ENCODE peak calls at places on chromosomes 2 and 18, in four cellular contexts. L is adrenal gland, A is heart left ventricle, P is IMR-90. N is an unnamed sample.

GRCh38 chr2:237685408-237685807 is 58.0 kb downstream of the LRRFIP1 start:
- DNase-seq in L (no peak), A (no peak), P (no peak), N (no peak)

GRCh38 chr2:198390670-198391069 is 586.3 kb downstream of the PLCL1 start:
- DNase-seq in L (no peak), A (no peak), P (no peak), N (no peak)

GRCh38 chr2:95275601-95276243 is 1.5 kb downstream of the PROM2 start:
- DNase-seq in L (no peak), A (no peak), P (no peak), N (no peak)

GRCh38 chr18:25099838-25100393 is 252.1 kb downstream of the ZNF521 start:
- DNase-seq in L (no peak), A (no peak), P (peak; percentile 40), N (peak; percentile 29)

GRCh38 chr2:16175247-16175825 is 235.0 kb downstream of the MYCN start:
- DNase-seq in L (no peak), A (no peak), P (no peak), N (no peak)

GRCh38 chr2:169073972-169074751 is 4.8 kb downstream of the DHRS9 start:
- DNase-seq in L (no peak), A (no peak), P (no peak), N (no peak)

GRCh38 chr18:13558790-13559189 is 167.6 kb downstream of the FAM210A start:
- DNase-seq in L (no peak), A (no peak), P (no peak), N (no peak)

GRCh38 chr2:181656450-181657261 is at the start of gene CERKL:
- DNase-seq in L (peak; percentile 16), A (no peak), P (peak; percentile 2), N (peak; percentile 40)

GRCh38 chr2:60353406-60353800 is 200.1 kb downstream of the BCL11A start:
- DNase-seq in L (no peak), A (no peak), P (no peak), N (no peak)

GRCh38 chr2:60351321-60351720 is 202.1 kb downstream of the BCL11A start:
- DNase-seq in L (no peak), A (no peak), P (no peak), N (no peak)

GRCh38 chr2:60353863-60354262 is 199.6 kb downstream of the BCL11A start:
- DNase-seq in L (no peak), A (no peak), P (no peak), N (no peak)

GRCh38 chr2:60351802-60352201 is 201.7 kb downstream of the BCL11A start:
- DNase-seq in L (no peak), A (no peak), P (no peak), N (no peak)

DNA sequence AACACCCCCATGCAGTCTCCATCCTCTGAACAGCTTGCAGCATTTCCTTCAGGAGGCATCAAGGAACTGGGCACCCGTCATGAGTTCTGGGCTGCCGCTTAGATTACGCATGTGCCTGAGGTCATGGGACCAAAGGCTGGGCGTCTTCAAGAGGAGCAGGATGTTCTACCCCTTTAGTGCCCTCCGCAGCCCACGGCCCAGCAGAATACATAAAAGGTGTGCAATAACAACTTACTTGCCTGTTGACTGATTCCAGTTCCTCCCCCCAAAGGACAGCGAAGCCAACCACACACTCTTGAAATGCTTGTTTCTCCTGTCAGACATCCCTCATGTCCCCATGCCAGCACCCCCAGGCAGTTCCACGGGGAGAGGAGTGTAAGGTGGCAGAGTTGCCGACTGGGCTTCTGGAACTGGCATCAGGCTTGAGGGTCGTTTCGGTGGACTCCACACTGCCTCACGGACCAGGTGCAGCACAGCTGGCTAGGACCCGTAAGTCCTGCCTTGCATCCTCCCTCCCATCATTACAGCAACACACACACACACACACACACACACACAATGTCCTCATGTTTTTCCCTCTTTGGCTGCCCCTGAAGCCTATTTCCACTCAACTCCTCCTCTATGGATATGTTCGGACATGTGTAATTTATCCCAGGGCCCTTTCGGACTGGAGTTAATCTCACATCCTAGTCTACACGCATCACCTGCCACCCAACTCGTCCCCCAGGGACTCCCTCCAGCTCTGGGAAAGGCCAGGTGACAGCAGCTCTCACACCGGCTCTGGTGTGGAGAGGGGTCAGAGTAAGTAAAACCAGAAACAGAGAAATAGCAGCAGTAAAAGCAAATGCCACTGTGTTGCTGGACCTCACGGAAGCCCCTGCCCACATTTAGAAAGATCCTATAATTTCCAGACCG is 200.7 kb downstream of the BCL11A start:
- DNase-seq in L (no peak), A (no peak), P (no peak), N (no peak)
- TF ChIP-seq POLR2A in L (no peak), A (no peak), P (no peak), N (no peak)

GRCh38 chr2:120252207-120253020 is at the start of gene RALB:
- DNase-seq in L (peak; percentile 100), A (peak; percentile 100), P (peak; percentile 97), N (peak; percentile 98)
- TF ChIP-seq POLR2A in L (peak; percentile 39), A (no peak), P (peak; percentile 54), N (peak; percentile 79)

GRCh38 chr2:207115715-207116364 is 49.9 kb downstream of the KLF7 start:
- DNase-seq in L (no peak), A (no peak), P (peak; percentile 63), N (no peak)
- TF ChIP-seq POLR2A in L (no peak), A (no peak), P (no peak), N (no peak)

DNA sequence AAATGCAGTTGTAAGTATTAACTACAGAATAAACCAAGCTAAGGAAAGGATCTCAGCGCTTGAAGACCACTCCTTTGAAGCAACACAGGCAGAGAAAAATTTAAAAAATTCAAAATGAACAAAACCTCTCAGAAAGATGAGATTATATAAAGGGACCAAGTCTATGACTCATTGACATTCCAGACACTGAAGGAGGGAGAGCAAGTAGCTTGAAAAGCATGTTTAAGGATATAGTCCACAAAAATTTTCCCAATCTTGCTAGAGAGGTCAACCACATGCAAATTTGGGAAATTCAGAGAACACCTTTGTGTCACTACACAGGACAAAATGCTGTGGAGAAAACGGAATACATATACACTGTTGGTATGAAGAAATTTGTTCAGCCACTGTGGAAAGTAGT is 112.6 kb upstream of the MC4R start:
- DNase-seq in L (no peak), A (no peak), P (peak; percentile 3), N (no peak)
- TF ChIP-seq POLR2A in L (no peak), A (no peak), P (no peak), N (no peak)

GRCh38 chr2:217959723-217960122 is 43.1 kb downstream of the TNS1 start:
- DNase-seq in L (no peak), A (peak; percentile 64), P (peak; percentile 31), N (no peak)
- TF ChIP-seq POLR2A in L (no peak), A (no peak), P (no peak), N (no peak)

GRCh38 chr2:42809131-42809875 is 16.9 kb upstream of the HAAO start:
- DNase-seq in L (peak; percentile 53), A (no peak), P (no peak), N (no peak)
- TF ChIP-seq POLR2A in L (no peak), A (no peak), P (no peak), N (no peak)

GRCh38 chr2:10307561-10308156 is 5.0 kb downstream of the HPCAL1 start:
- DNase-seq in L (no peak), A (no peak), P (no peak), N (no peak)
- TF ChIP-seq POLR2A in L (no peak), A (no peak), P (no peak), N (no peak)

DNA sequence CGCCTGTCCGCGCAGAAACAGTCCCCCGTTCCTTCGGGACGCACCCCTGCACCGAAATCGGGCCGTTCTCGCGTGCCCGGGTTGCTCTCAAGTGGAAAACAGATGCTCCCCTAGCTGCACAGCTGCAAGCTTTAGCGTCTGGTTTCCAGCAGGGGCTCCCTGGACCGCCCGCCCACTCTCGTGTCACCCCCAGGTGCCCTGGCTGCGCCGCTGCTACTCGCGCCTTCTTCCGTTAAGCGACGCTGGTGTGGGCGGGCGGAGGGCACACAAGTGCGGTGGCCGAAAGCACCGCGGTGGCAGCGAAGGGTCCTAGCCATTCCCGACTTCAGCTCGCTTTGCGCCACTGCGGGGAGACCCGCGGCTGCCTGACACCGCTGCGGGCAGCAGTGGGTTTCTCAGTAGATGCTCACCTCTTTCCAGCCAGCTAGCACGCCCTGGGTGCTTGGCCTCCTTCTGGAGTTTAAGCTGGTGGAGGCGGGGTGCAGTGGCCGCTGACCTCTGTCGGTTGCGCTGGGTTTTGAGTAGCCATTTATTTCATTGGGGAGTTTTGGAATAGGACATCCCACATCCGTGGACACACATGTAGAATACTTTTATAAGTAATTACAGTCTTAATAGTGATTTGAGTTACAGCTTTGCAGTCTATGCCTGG is 806 bp downstream of the ZNF407 start:
- DNase-seq in L (peak; percentile 46), A (peak; percentile 45), P (peak; percentile 46), N (peak; percentile 83)
- TF ChIP-seq POLR2A in L (no peak), A (no peak), P (no peak), N (no peak)

N was measured in erythroblast.